ENCODE peak calls at places on chromosomes 5 and 9, in four cellular contexts. M is PC-3, Y is endothelial cell of umbilical vein, L is mesendoderm. I is an unnamed sample. For H3K4me1, the result is how much of the 10 kb centered on the place peaks cover.

GRCh38 chr9:126439402-126439765 is 112.8 kb downstream of the MVB12B start:
- DNase-seq in M (peak), Y (no peak), L (no peak), I (no peak)

GRCh38 chr5:150801117-150801927 is 22.8 kb downstream of the SMIM3 start:
- DNase-seq in M (peak), Y (peak), L (peak), I (peak)

GRCh38 chr5:122053181-122054109 is 24.6 kb downstream of the LOX start:
- DNase-seq in M (no peak), Y (peak), L (no peak), I (no peak)

GRCh38 chr5:151499636-151500035 is 52.2 kb downstream of the SLC36A1 start:
- DNase-seq in M (no peak), Y (no peak), L (peak), I (peak)

GRCh38 chr9:130242270-130243014 is 23.1 kb upstream of the HMCN2 start:
- DNase-seq in M (no peak), Y (no peak), L (no peak), I (no peak)

GRCh38 chr9:128026255-128027165 is 40.6 kb downstream of the NAIF1 start:
- DNase-seq in M (no peak), Y (peak), L (peak), I (no peak)

GRCh38 chr9:117704024-117704575 is at the start of gene TLR4:
- DNase-seq in M (peak), Y (peak), L (peak), I (peak)

GRCh38 chr5:81719743-81720142 is 31.2 kb downstream of the SSBP2 start:
- DNase-seq in M (no peak), Y (no peak), L (no peak), I (no peak)

GRCh38 chr5:169350759-169351240 is 49.9 kb upstream of the SLIT3 start:
- DNase-seq in M (peak), Y (peak), L (peak), I (no peak)

GRCh38 chr9:12819436-12820185 is 44.8 kb downstream of the LURAP1L start:
- DNase-seq in M (peak), Y (no peak), L (peak), I (peak)

GRCh38 chr9:136634904-136635303 is 27.8 kb upstream of the EGFL7 start:
- DNase-seq in M (peak), Y (no peak), L (no peak), I (no peak)

GRCh38 chr9:33465096-33465495 is 8.6 kb downstream of the NOL6 start:
- DNase-seq in M (no peak), Y (no peak), L (no peak), I (no peak)

GRCh38 chr5:180345186-180345585 is 8.0 kb downstream of the GFPT2 start:
- DNase-seq in M (no peak), Y (no peak), L (no peak), I (no peak)

GRCh38 chr5:176653986-176654385 is 6.7 kb downstream of the TSPAN17 start:
- DNase-seq in M (no peak), Y (no peak), L (no peak), I (no peak)

GRCh38 chr9:93108301-93109041 is 12.5 kb downstream of the CARD19 start:
- DNase-seq in M (no peak), Y (no peak), L (no peak), I (no peak)

GRCh38 chr9:22307013-22307711 is 139.5 kb upstream of the DMRTA1 start:
- DNase-seq in M (peak), Y (peak), L (peak), I (peak)

GRCh38 chr5:172004824-172005237 is 1.6 kb downstream of the FBXW11 start:
- DNase-seq in M (no peak), Y (peak), L (no peak), I (no peak)

GRCh38 chr5:103512506-103512905 is 50.1 kb downstream of the NUDT12 start:
- DNase-seq in M (no peak), Y (no peak), L (no peak), I (no peak)

DNA sequence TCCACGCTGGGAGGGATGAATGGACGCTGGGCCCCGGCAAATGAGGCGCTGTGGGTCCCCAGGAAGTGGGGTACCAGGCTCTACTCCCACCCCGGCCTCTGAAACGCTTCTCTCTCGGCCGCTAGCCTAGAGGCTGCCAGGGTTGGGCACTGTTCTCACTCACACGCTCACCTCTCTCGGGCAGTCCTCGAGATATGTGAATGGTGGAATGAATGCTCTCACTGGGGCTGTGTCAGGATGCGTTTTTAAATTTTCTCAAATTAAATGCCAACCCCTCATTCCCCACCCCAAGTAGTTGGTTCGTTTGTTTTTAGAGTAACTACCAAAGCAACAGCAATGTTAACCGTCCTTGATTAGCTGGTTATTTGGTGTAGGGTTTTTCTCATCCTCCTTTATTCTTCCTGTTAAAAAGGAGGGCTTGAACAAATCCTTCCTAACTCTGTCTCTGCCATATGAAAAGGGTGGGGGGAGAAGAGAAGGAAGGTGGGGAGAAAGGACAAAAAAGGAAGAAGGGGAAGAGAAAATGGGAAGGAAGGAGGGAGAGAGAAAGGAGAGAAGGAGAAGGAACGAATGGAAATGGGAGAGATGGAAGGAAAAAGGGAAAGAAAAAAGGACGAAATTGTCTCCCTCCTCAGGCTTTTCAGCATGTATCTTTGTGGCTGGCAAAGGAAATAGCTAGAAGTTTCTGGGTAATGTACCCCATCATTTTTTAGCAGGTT is 1.4 kb upstream of the EBF1 start:
- DNase-seq in M (no peak), Y (no peak), L (no peak), I (no peak)
- H3K4me3 ChIP-seq in M (peak), Y (no peak), L (no peak), I (peak)

GRCh38 chr5:15555176-15555575 is 55.2 kb downstream of the FBXL7 start:
- DNase-seq in M (no peak), Y (no peak), L (no peak), I (no peak)
- H3K9ac ChIP-seq in M (no peak), Y (no peak), L (no peak), I (no peak)

GRCh38 chr9:68949271-68950000 is 64.5 kb downstream of the PRKACG start:
- DNase-seq in M (peak), Y (no peak), L (no peak), I (no peak)
- H3K4me1 ChIP-seq in M (under half), Y (under half), L (under half), I (under half)

GRCh38 chr9:112375361-112375760 is 4.5 kb upstream of the HSDL2 start:
- DNase-seq in M (no peak), Y (no peak), L (no peak), I (no peak)

GRCh38 chr9:112377684-112378344 is 2.1 kb upstream of the HSDL2 start:
- DNase-seq in M (no peak), Y (no peak), L (no peak), I (no peak)

GRCh38 chr9:112378441-112379176 is 1.3 kb upstream of the HSDL2 start:
- DNase-seq in M (peak), Y (peak), L (peak), I (no peak)

GRCh38 chr9:112379177-112380101 is 469 bp upstream of the HSDL2 start:
- DNase-seq in M (peak), Y (peak), L (peak), I (peak)

GRCh38 chr9:112377087-112377486 is 2.8 kb upstream of the HSDL2 start:
- DNase-seq in M (no peak), Y (no peak), L (no peak), I (no peak)
- H3K4me3 ChIP-seq in M (peak), Y (no peak), L (no peak), I (no peak)